ENCODE peak calls at places on chromosomes 4 and X, in five cellular contexts. One of them, this sample, is unnamed.
A peak's percentile ranks its signal among the peaks of the same experiment; 100 is the strongest.

GRCh38 chr4:124713213-124713592 is 671 bp upstream of the ANKRD50 start:
- DNase-seq in astrocyte of the spinal cord: peak; percentile 76
- DNase-seq in RWPE1: peak; percentile 49
- DNase-seq in renal cortical epithelial cell: peak; percentile 67
- DNase-seq in breast epithelium: peak; percentile 50
- DNase-seq in this sample: no peak

GRCh38 chrX:10603612-10604011 is 16.8 kb downstream of the MID1 start:
- DNase-seq in breast epithelium: no peak
- DNase-seq in RWPE1: no peak
- DNase-seq in renal cortical epithelial cell: no peak
- DNase-seq in astrocyte of the spinal cord: no peak
- DNase-seq in this sample: no peak

GRCh38 chr4:144366425-144366824 is 225.9 kb upstream of the GYPA start:
- DNase-seq in renal cortical epithelial cell: no peak
- DNase-seq in RWPE1: no peak
- DNase-seq in astrocyte of the spinal cord: no peak
- DNase-seq in breast epithelium: no peak
- DNase-seq in this sample: no peak

GRCh38 chrX:9906919-9907318 is 60.2 kb upstream of the CLDN34 start:
- DNase-seq in astrocyte of the spinal cord: no peak
- DNase-seq in renal cortical epithelial cell: peak; percentile 23
- DNase-seq in RWPE1: peak; percentile 44
- DNase-seq in breast epithelium: no peak
- DNase-seq in this sample: no peak

GRCh38 chr4:190015538-190016368 is 11.3 kb downstream of the FRG2 start:
- DNase-seq in RWPE1: no peak
- DNase-seq in renal cortical epithelial cell: no peak
- DNase-seq in astrocyte of the spinal cord: no peak
- DNase-seq in breast epithelium: no peak
- DNase-seq in this sample: no peak

GRCh38 chrX:138763761-138764160 is 52.2 kb upstream of the FGF13 start:
- DNase-seq in astrocyte of the spinal cord: no peak
- DNase-seq in RWPE1: no peak
- DNase-seq in breast epithelium: peak; percentile 37
- DNase-seq in renal cortical epithelial cell: no peak
- DNase-seq in this sample: no peak

GRCh38 chr4:122842984-122843531 is 16.4 kb downstream of the FGF2 start:
- DNase-seq in renal cortical epithelial cell: peak; percentile 69
- DNase-seq in astrocyte of the spinal cord: no peak
- DNase-seq in breast epithelium: peak; percentile 56
- DNase-seq in RWPE1: no peak
- DNase-seq in this sample: no peak

GRCh38 chrX:26783512-26784225 is 567.7 kb downstream of the MAGEB5 start:
- DNase-seq in astrocyte of the spinal cord: peak; percentile 20
- DNase-seq in RWPE1: no peak
- DNase-seq in renal cortical epithelial cell: peak; percentile 2
- DNase-seq in breast epithelium: no peak
- DNase-seq in this sample: no peak

GRCh38 chr4:14309429-14309828 is 681.9 kb upstream of the BOD1L1 start:
- DNase-seq in astrocyte of the spinal cord: no peak
- DNase-seq in breast epithelium: no peak
- DNase-seq in renal cortical epithelial cell: no peak
- DNase-seq in RWPE1: no peak
- DNase-seq in this sample: no peak

GRCh38 chrX:27675493-27675892 is 85.3 kb downstream of the DCAF8L2 start:
- DNase-seq in breast epithelium: no peak
- DNase-seq in RWPE1: peak; percentile 53
- DNase-seq in renal cortical epithelial cell: no peak
- DNase-seq in astrocyte of the spinal cord: peak; percentile 52
- DNase-seq in this sample: no peak

GRCh38 chr4:113901994-113902787 is 77.3 kb downstream of the ARSJ start:
- DNase-seq in breast epithelium: peak; percentile 51
- DNase-seq in renal cortical epithelial cell: peak; percentile 53
- DNase-seq in astrocyte of the spinal cord: no peak
- DNase-seq in RWPE1: no peak
- DNase-seq in this sample: peak; percentile 61

GRCh38 chrX:102129473-102129872 is 4.0 kb downstream of the TCEAL2 start:
- DNase-seq in astrocyte of the spinal cord: peak; percentile 10
- DNase-seq in renal cortical epithelial cell: peak; percentile 12
- DNase-seq in RWPE1: peak; percentile 2
- DNase-seq in breast epithelium: no peak
- DNase-seq in this sample: no peak

GRCh38 chr4:190016369-190017289 is 10.4 kb downstream of the FRG2 start:
- DNase-seq in astrocyte of the spinal cord: no peak
- DNase-seq in breast epithelium: no peak
- DNase-seq in RWPE1: no peak
- DNase-seq in renal cortical epithelial cell: no peak
- DNase-seq in this sample: no peak

GRCh38 chr4:183499389-183499788 is 5.5 kb upstream of the ING2 start:
- DNase-seq in breast epithelium: no peak
- DNase-seq in astrocyte of the spinal cord: no peak
- DNase-seq in RWPE1: no peak
- DNase-seq in renal cortical epithelial cell: no peak
- DNase-seq in this sample: no peak

GRCh38 chr4:6794189-6794588 is 11.7 kb downstream of the KIAA0232 start:
- DNase-seq in astrocyte of the spinal cord: no peak
- DNase-seq in RWPE1: no peak
- DNase-seq in renal cortical epithelial cell: no peak
- DNase-seq in breast epithelium: no peak
- DNase-seq in this sample: no peak

This sample was measured in effector memory CD4-positive, alpha-beta T cell.